ENCODE peak calls at places on chromosome 13, in seven cellular contexts. Q is CD4-positive, CD25-positive, alpha-beta regulatory T cell; N is non-pigmented ciliary epithelial cell; L is effector memory CD8-positive, alpha-beta T cell; J is activated T-cell treated with anti-CD3 and anti-CD28 coated beads, Interleukin-2, amount 50 U/mL, for 72 hours; A is sigmoid colon; M is omental fat pad. X is an unnamed sample.

GRCh38 chr13:113001251-113002140 is 32.5 kb downstream of the MCF2L start:
- DNase-seq in Q (no peak), N (no peak), L (no peak), J (no peak), A (no peak), M (no peak), X (no peak)

GRCh38 chr13:31945202-31945978 is 86.2 kb upstream of the FRY start:
- DNase-seq in Q (no peak), N (no peak), L (no peak), J (no peak), A (peak; percentile 79), M (peak; percentile 75), X (no peak)

GRCh38 chr13:111337206-111337605 is 16.8 kb downstream of the TEX29 start:
- DNase-seq in Q (no peak), N (peak; percentile 55), L (no peak), J (no peak), A (peak; percentile 12), M (no peak), X (no peak)

GRCh38 chr13:109199280-109199679 is 569.9 kb downstream of the MYO16 start:
- DNase-seq in Q (no peak), N (no peak), L (no peak), J (no peak), A (no peak), M (no peak), X (no peak)

GRCh38 chr13:87087741-87088140 is 583.4 kb upstream of the SLITRK5 start:
- DNase-seq in Q (no peak), N (peak; percentile 58), L (no peak), J (no peak), A (no peak), M (no peak), X (no peak)

GRCh38 chr13:113926301-113926761 is 47.5 kb downstream of the C13orf46 start:
- DNase-seq in Q (no peak), N (no peak), L (no peak), J (no peak), A (peak; percentile 62), M (peak; percentile 14), X (no peak)

GRCh38 chr13:113670541-113670940 is 3.5 kb downstream of the GRK1 start:
- DNase-seq in Q (no peak), N (no peak), L (no peak), J (no peak), A (peak; percentile 36), M (no peak), X (no peak)

GRCh38 chr13:76754414-76754813 is 131.8 kb downstream of the KCTD12 start:
- DNase-seq in Q (no peak), N (peak; percentile 57), L (no peak), J (no peak), A (peak; percentile 62), M (no peak), X (no peak)

GRCh38 chr13:21176982-21177284 is 475 bp downstream of the MRPL57 start:
- DNase-seq in Q (no peak), N (no peak), L (no peak), J (peak; percentile 55), A (no peak), M (no peak), X (no peak)

GRCh38 chr13:75312884-75313520 is 169.0 kb downstream of the TBC1D4 start:
- DNase-seq in Q (peak; percentile 18), N (no peak), L (no peak), J (peak; percentile 71), A (no peak), M (no peak), X (no peak)

GRCh38 chr13:46176756-46177155 is 5.2 kb downstream of the LCP1 start:
- DNase-seq in Q (no peak), N (no peak), L (no peak), J (no peak), A (no peak), M (no peak), X (no peak)

GRCh38 chr13:21541271-21541670 is 62.7 kb downstream of the MICU2 start:
- DNase-seq in Q (no peak), N (no peak), L (no peak), J (no peak), A (no peak), M (no peak), X (no peak)

GRCh38 chr13:40330950-40331349 is 335.5 kb downstream of the FOXO1 start:
- DNase-seq in Q (no peak), N (no peak), L (no peak), J (no peak), A (no peak), M (no peak), X (no peak)

GRCh38 chr13:68895696-68896095 is 1211.9 kb upstream of the ATXN8OS start:
- DNase-seq in Q (no peak), N (no peak), L (no peak), J (no peak), A (no peak), M (no peak), X (no peak)

GRCh38 chr13:76349700-76350099 is 536.5 kb downstream of the KCTD12 start:
- DNase-seq in Q (no peak), N (no peak), L (no peak), J (no peak), A (no peak), M (no peak), X (no peak)

GRCh38 chr13:65940720-65941119 is 1289.4 kb downstream of the PCDH9 start:
- DNase-seq in Q (no peak), N (no peak), L (no peak), J (no peak), A (no peak), M (no peak), X (no peak)

GRCh38 chr13:104098421-104098820 is 1032.2 kb upstream of the SLC10A2 start:
- DNase-seq in Q (no peak), N (no peak), L (no peak), J (no peak), A (no peak), M (no peak), X (no peak)

GRCh38 chr13:41061075-41061913 is at the start of gene WBP4:
- DNase-seq in Q (peak; percentile 72), N (peak; percentile 67), L (peak; percentile 89), J (peak; percentile 91), A (peak; percentile 97), M (peak; percentile 80), X (peak; percentile 89)

GRCh38 chr13:48654511-48654910 is 782 bp downstream of the CYSLTR2 start:
- DNase-seq in Q (no peak), N (no peak), L (no peak), J (no peak), A (no peak), M (no peak), X (no peak)

GRCh38 chr13:46908511-46908910 is 11.7 kb upstream of the HTR2A start:
- DNase-seq in Q (no peak), N (no peak), L (no peak), J (no peak), A (no peak), M (no peak), X (no peak)

GRCh38 chr13:25677956-25678355 is 306.2 kb downstream of the ATP8A2 start:
- DNase-seq in Q (no peak), N (no peak), L (no peak), J (no peak), A (no peak), M (no peak), X (no peak)

GRCh38 chr13:104594801-104595200 is 1528.6 kb upstream of the SLC10A2 start:
- DNase-seq in Q (no peak), N (no peak), L (no peak), J (no peak), A (no peak), M (no peak), X (no peak)

GRCh38 chr13:97030705-97031452 is 36.6 kb upstream of the OXGR1 start:
- DNase-seq in Q (no peak), N (peak; percentile 60), L (no peak), J (no peak), A (no peak), M (no peak), X (no peak)

GRCh38 chr13:107743523-107743922 is 471.8 kb downstream of the LIG4 start:
- DNase-seq in Q (no peak), N (no peak), L (no peak), J (no peak), A (no peak), M (no peak), X (no peak)

GRCh38 chr13:113901642-113902041 is 37.8 kb upstream of the GAS6 start:
- DNase-seq in Q (no peak), N (no peak), L (no peak), J (no peak), A (no peak), M (peak; percentile 7), X (no peak)

GRCh38 chr13:109699628-109700071 is 86.7 kb downstream of the IRS2 start:
- DNase-seq in Q (no peak), N (no peak), L (no peak), J (no peak), A (no peak), M (no peak), X (no peak)

GRCh38 chr13:107883561-107884175 is 331.7 kb downstream of the LIG4 start:
- DNase-seq in Q (no peak), N (peak; percentile 84), L (no peak), J (no peak), A (no peak), M (no peak), X (no peak)

GRCh38 chr13:93963266-93964131 is 516.0 kb downstream of the DCT start:
- DNase-seq in Q (no peak), N (peak; percentile 31), L (no peak), J (no peak), A (no peak), M (no peak), X (no peak)

GRCh38 chr13:111168116-111168515 is 53.0 kb downstream of the ARHGEF7 start:
- DNase-seq in Q (no peak), N (no peak), L (no peak), J (no peak), A (no peak), M (no peak), X (no peak)

GRCh38 chr13:96967248-96967745 is 27.0 kb downstream of the OXGR1 start:
- DNase-seq in Q (no peak), N (no peak), L (no peak), J (no peak), A (no peak), M (no peak), X (no peak)

GRCh38 chr13:99894835-99895427 is 76.6 kb downstream of the ZIC5 start:
- DNase-seq in Q (no peak), N (no peak), L (no peak), J (no peak), A (no peak), M (no peak), X (no peak)

GRCh38 chr13:20709782-20710181 is 6.3 kb downstream of the IL17D start:
- DNase-seq in Q (no peak), N (no peak), L (no peak), J (no peak), A (no peak), M (no peak), X (no peak)

GRCh38 chr13:45108716-45109706 is 11.3 kb upstream of the GTF2F2 start:
- DNase-seq in Q (no peak), N (no peak), L (no peak), J (peak; percentile 28), A (no peak), M (no peak), X (no peak)